ENCODE peak calls at places on chromosome 15, in eight cellular contexts. D, A, L, T, Q, B, R and E are unnamed samples.

GRCh38 chr15:41263891-41264351 is 32.9 kb downstream of the CHP1 start:
- DNase-seq in D (no peak), A (no peak), L (no peak), T (no peak), Q (no peak), B (peak), R (peak), E (peak)

GRCh38 chr15:48317221-48317620 is 14.0 kb upstream of the DUT start:
- DNase-seq in D (no peak), A (no peak), L (no peak), T (no peak), Q (no peak), B (no peak), R (no peak), E (no peak)

GRCh38 chr15:39629376-39629775 is 48.5 kb downstream of the THBS1 start:
- DNase-seq in D (no peak), A (no peak), L (no peak), T (no peak), Q (no peak), B (no peak), R (peak), E (no peak)

GRCh38 chr15:73287019-73287418 is 81.7 kb downstream of the HCN4 start:
- DNase-seq in D (no peak), A (no peak), L (no peak), T (no peak), Q (no peak), B (no peak), R (peak), E (peak)

GRCh38 chr15:40695469-40695910 is 516 bp downstream of the RAD51 start:
- DNase-seq in D (no peak), A (no peak), L (no peak), T (no peak), Q (no peak), B (peak), R (peak), E (no peak)

GRCh38 chr15:43523646-43524045 is 6.2 kb downstream of the MAP1A start:
- DNase-seq in D (no peak), A (no peak), L (no peak), T (no peak), Q (no peak), B (no peak), R (no peak), E (no peak)

GRCh38 chr15:84727429-84727828 is 11.5 kb upstream of the SEC11A start:
- DNase-seq in D (no peak), A (no peak), L (no peak), T (no peak), Q (no peak), B (no peak), R (peak), E (no peak)

GRCh38 chr15:90866800-90867199 is 1.6 kb upstream of the FURIN start:
- DNase-seq in D (no peak), A (no peak), L (no peak), T (no peak), Q (no peak), B (no peak), R (no peak), E (no peak)

GRCh38 chr15:66714543-66714981 is 12.5 kb downstream of the SMAD6 start:
- DNase-seq in D (no peak), A (no peak), L (no peak), T (no peak), Q (no peak), B (peak), R (peak), E (no peak)

GRCh38 chr15:57183614-57184344 is 192.5 kb upstream of the CGNL1 start:
- DNase-seq in D (no peak), A (no peak), L (no peak), T (no peak), Q (no peak), B (no peak), R (peak), E (no peak)

GRCh38 chr15:44673639-44674038 is 10.2 kb upstream of the SPG11 start:
- DNase-seq in D (no peak), A (no peak), L (no peak), T (no peak), Q (no peak), B (no peak), R (no peak), E (no peak)